ENCODE peak calls at places on chromosomes 6 and 20, in four cellular contexts. L is A549, F is adrenal gland, K is HepG2. B is an unnamed sample.

GRCh38 chr6:158344534-158344933 is 32.3 kb downstream of the TULP4 start:
- DNase-seq in L (no peak), F (no peak), K (no peak), B (no peak)

GRCh38 chr6:137776256-137776655 is 90.8 kb upstream of the TNFAIP3 start:
- DNase-seq in L (no peak), F (no peak), K (no peak), B (no peak)

GRCh38 chr20:11726021-11726420 is 191.7 kb upstream of the BTBD3 start:
- DNase-seq in L (no peak), F (no peak), K (no peak), B (no peak)

GRCh38 chr6:72950114-72950860 is 275.0 kb downstream of the KHDC1L start:
- DNase-seq in L (peak; percentile 31), F (no peak), K (peak; percentile 31), B (no peak)

GRCh38 chr6:143405381-143406154 is 44.9 kb downstream of the ADAT2 start:
- DNase-seq in L (no peak), F (no peak), K (no peak), B (no peak)

GRCh38 chr6:25359191-25359861 is 80.2 kb downstream of the CARMIL1 start:
- DNase-seq in L (no peak), F (no peak), K (no peak), B (peak; percentile 76)

GRCh38 chr20:8043687-8044278 is 24.2 kb upstream of the TMX4 start:
- DNase-seq in L (peak; percentile 71), F (peak; percentile 34), K (peak; percentile 81), B (no peak)

GRCh38 chr6:118574051-118574865 is 26.2 kb downstream of the PLN start:
- DNase-seq in L (no peak), F (no peak), K (no peak), B (no peak)

GRCh38 chr6:28337103-28337520 is 1.2 kb upstream of the ZSCAN31 start:
- DNase-seq in L (no peak), F (no peak), K (no peak), B (no peak)

GRCh38 chr20:60974022-60974421 is 278.0 kb upstream of the CDH4 start:
- DNase-seq in L (no peak), F (no peak), K (no peak), B (no peak)

GRCh38 chr20:37352611-37352980 is 6.7 kb downstream of the SRC start:
- DNase-seq in L (no peak), F (peak; percentile 16), K (no peak), B (peak; percentile 26)

DNA sequence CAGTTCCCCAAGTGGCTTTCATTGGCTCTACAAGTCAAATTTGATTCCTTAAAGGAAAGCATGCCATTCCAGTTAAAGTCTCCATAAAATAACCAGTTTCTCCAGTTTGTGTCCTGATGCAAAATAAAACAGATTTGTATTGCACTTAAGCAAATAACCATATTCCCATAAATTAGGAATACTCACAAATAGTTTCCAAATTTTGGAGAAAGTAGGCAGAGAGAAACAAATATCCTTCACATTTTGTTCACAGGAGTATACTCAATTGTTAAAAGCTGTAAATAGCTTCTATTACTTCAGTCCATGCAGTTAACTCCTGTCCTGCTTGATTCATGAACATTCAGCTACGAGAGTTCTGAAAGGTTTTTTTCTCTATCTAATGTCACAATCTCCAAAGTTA is 281.4 kb upstream of the RGS17 start:
- DNase-seq in L (no peak), F (no peak), K (no peak), B (no peak)
- TF ChIP-seq POLR2A in L (no peak), F (no peak), K (no peak), B (no peak)

GRCh38 chr6:40933864-40934263 is 105.2 kb downstream of the UNC5CL start:
- DNase-seq in L (no peak), F (no peak), K (no peak), B (no peak)
- TF ChIP-seq POLR2A in L (no peak), F (no peak), K (no peak), B (no peak)

GRCh38 chr20:1227121-1227582 is 1.3 kb downstream of the RAD21L1 start:
- DNase-seq in L (no peak), F (no peak), K (no peak), B (no peak)
- TF ChIP-seq POLR2A in L (no peak), F (no peak), K (no peak), B (no peak)

GRCh38 chr6:163413345-163414116 is 987 bp upstream of the QKI start:
- DNase-seq in L (peak; percentile 75), F (peak; percentile 93), K (peak; percentile 88), B (peak; percentile 94)
- TF ChIP-seq POLR2A in L (peak; percentile 46), F (peak; percentile 83), K (peak; percentile 84), B (no peak)

DNA sequence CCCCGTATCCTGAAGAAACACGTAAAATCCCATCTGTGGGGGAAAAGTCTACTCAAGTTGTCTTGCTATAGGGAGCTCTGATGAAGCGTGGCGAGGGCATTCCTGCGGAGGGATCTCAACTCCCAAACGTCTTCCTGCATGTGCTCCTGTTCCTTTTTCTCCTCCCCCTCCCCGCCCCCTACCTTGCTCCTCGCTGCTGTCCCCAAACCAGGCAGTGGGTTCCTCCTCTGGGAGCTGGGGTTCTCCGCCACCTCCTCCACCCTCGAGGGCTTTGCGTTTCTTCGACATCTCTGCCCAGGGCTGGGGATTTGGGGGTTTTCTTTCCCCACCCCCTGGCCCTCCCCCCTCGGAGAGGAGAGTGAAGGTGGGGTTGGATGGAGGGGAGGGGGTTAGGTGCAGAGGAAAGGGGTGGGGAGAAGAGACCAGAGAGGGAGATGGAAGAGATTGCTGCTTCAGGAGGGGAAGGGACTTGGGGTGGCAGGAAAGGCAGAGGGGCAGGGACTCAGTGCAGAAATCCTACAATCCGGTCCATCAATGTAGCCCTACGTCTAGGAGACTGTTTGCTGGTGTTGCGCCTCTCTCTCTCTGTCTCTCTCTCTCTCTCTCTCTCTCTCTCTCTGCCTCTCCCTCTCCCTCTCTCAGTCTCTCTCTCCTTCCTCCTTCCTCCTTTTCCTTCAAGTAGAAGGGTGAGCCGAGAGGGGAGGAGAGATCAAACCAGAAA is 181.6 kb downstream of the TBXT start:
- DNase-seq in L (no peak), F (peak; percentile 49), K (no peak), B (no peak)
- TF ChIP-seq POLR2A in L (no peak), F (no peak), K (no peak), B (no peak)

DNA sequence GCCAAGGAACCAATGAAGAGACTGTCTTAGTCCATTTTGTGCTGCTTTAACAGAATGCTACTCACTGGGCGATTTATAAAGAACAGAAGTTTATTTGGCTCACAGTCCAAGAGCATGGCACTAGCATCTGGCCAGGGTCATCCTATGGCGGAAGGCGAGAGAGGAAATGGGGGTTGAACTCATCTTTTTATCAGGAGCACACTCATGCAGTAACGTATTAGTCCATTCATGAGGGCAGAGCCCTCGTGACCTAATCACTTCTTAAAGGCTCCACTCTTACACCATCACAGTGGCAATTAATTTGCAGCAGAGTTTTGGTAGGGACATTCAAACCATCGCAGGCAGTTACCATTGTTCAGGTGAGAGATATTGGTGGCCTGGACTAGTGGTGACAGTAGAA is 8.5 kb downstream of the ARFGEF2 start:
- DNase-seq in L (no peak), F (no peak), K (no peak), B (no peak)
- TF ChIP-seq POLR2A in L (no peak), F (no peak), K (no peak), B (no peak)

DNA sequence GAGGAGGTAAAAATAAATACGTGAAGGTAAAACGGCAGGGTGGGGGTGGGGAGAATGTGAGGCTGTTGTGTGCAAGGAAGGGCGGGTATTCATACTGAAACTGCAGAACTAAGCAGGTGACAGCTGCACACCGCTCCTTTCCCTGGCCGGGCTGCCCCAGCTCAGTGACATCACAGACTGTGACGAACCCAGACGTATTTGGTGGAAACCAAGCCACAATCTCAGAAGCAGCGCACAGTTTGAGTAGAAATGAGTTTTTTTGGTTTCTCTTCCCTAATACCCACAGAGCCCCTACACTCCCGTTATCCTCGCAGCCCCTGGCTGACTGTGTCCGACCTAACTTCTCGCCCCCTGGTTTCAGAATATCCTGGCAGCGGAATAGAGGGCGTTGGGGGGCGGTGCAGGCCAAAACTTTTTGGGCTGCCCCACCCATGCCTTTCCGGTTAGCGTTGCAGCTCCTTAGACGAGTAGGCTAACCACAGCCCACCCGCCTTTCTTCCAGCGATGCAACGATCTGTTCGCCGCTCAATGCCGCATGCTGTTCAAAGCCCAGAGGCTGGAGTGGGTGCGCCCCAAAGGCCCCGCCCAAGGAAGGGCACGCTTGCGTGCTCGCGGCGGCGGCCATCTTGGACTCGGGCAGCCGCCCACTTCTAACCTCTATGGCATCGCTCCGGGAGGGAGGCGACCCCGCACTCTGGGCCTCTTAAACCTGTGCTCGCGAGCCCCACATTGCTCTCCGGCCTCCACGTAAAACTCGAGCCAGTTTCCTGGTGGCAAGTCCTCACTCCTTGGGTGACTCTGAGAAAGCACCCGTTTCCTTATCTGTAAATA is 9.1 kb downstream of the BAK1 start:
- DNase-seq in L (peak; percentile 74), F (peak; percentile 83), K (peak; percentile 53), B (peak; percentile 91)
- TF ChIP-seq POLR2A in L (peak; percentile 66), F (peak; percentile 43), K (peak; percentile 82), B (peak; percentile 35)

B was measured in sigmoid colon.